ENCODE peak calls at places on chromosomes 4 and X, in seven cellular contexts. O, K, M, A, H, X and F are unnamed samples.

GRCh38 chr4:52837716-52838558 is 24.2 kb upstream of the RASL11B start:
- DNase-seq in O (peak; percentile 66), K (peak; percentile 80), M (no peak), A (peak; percentile 77), H (no peak), X (no peak), F (peak; percentile 93)

GRCh38 chrX:30156009-30156408 is 59.4 kb upstream of the MAGEB2 start:
- DNase-seq in O (no peak), K (no peak), M (no peak), A (no peak), H (no peak), X (no peak), F (no peak)

GRCh38 chr4:122776916-122777315 is 44.4 kb downstream of the BBS12 start:
- DNase-seq in O (no peak), K (no peak), M (no peak), A (no peak), H (no peak), X (no peak), F (no peak)

GRCh38 chr4:156805696-156806095 is 165.9 kb downstream of the PDGFC start:
- DNase-seq in O (no peak), K (no peak), M (no peak), A (no peak), H (no peak), X (no peak), F (peak; percentile 4)

GRCh38 chr4:140609548-140610425 is 41.0 kb upstream of the UCP1 start:
- DNase-seq in O (peak; percentile 55), K (peak; percentile 54), M (no peak), A (no peak), H (no peak), X (peak; percentile 35), F (peak; percentile 51)

GRCh38 chrX:34341258-34341657 is 209.1 kb upstream of the FAM47A start:
- DNase-seq in O (no peak), K (no peak), M (no peak), A (no peak), H (no peak), X (no peak), F (peak; percentile 22)

GRCh38 chr4:165079476-165079875 is 25.8 kb downstream of the TRIM75 start:
- DNase-seq in O (peak; percentile 44), K (no peak), M (no peak), A (no peak), H (no peak), X (no peak), F (no peak)

GRCh38 chr4:39931441-39931901 is 46.2 kb downstream of the PDS5A start:
- DNase-seq in O (no peak), K (no peak), M (no peak), A (no peak), H (no peak), X (no peak), F (no peak)

GRCh38 chr4:88911246-88912212 is 145.5 kb downstream of the FAM13A start:
- DNase-seq in O (no peak), K (no peak), M (no peak), A (no peak), H (no peak), X (no peak), F (no peak)

GRCh38 chr4:3346146-3346545 is 53.3 kb downstream of the RGS12 start:
- DNase-seq in O (peak; percentile 84), K (peak; percentile 85), M (no peak), A (peak; percentile 22), H (no peak), X (peak; percentile 48), F (peak; percentile 76)

GRCh38 chr4:102789317-102789717 is 28.5 kb upstream of the MANBA start:
- DNase-seq in O (peak; percentile 83), K (no peak), M (no peak), A (no peak), H (no peak), X (no peak), F (no peak)

GRCh38 chr4:187668683-187669082 is 326.9 kb upstream of the ZFP42 start:
- DNase-seq in O (peak; percentile 83), K (peak; percentile 84), M (no peak), A (no peak), H (no peak), X (no peak), F (no peak)

GRCh38 chr4:2248821-2249261 is 6.9 kb upstream of the HAUS3 start:
- DNase-seq in O (no peak), K (no peak), M (no peak), A (no peak), H (no peak), X (no peak), F (no peak)

GRCh38 chr4:164937576-164938270 is 39.7 kb downstream of the TRIM61 start:
- DNase-seq in O (peak; percentile 18), K (peak; percentile 13), M (peak; percentile 65), A (no peak), H (no peak), X (no peak), F (peak; percentile 70)

GRCh38 chr4:24915121-24915922 is 2.5 kb upstream of the CCDC149 start:
- DNase-seq in O (no peak), K (no peak), M (peak; percentile 46), A (no peak), H (no peak), X (no peak), F (peak; percentile 52)

GRCh38 chr4:76748649-76749048 is 149.3 kb downstream of the SOWAHB start:
- DNase-seq in O (peak; percentile 41), K (peak; percentile 37), M (no peak), A (no peak), H (no peak), X (no peak), F (peak; percentile 67)

GRCh38 chr4:168882650-168883233 is 127.3 kb downstream of the CBR4 start:
- DNase-seq in O (peak; percentile 75), K (peak; percentile 77), M (no peak), A (peak; percentile 75), H (no peak), X (no peak), F (peak; percentile 30)

GRCh38 chr4:8341691-8342090 is 72.1 kb downstream of the HTRA3 start:
- DNase-seq in O (no peak), K (no peak), M (no peak), A (no peak), H (no peak), X (no peak), F (no peak)

GRCh38 chr4:101762544-101762943 is 28.0 kb upstream of the BANK1 start:
- DNase-seq in O (no peak), K (no peak), M (no peak), A (no peak), H (no peak), X (no peak), F (no peak)

GRCh38 chr4:156673483-156673882 is 298.1 kb downstream of the PDGFC start:
- DNase-seq in O (peak; percentile 16), K (peak; percentile 10), M (no peak), A (peak; percentile 26), H (no peak), X (no peak), F (no peak)

GRCh38 chr4:174591243-174592021 is 69.1 kb upstream of the HPGD start:
- DNase-seq in O (no peak), K (no peak), M (no peak), A (no peak), H (no peak), X (no peak), F (no peak)

GRCh38 chr4:177448850-177449249 is 6.6 kb upstream of the AGA start:
- DNase-seq in O (peak; percentile 77), K (peak; percentile 62), M (no peak), A (no peak), H (no peak), X (no peak), F (no peak)

GRCh38 chr4:11599044-11599443 is 170.3 kb upstream of the HS3ST1 start:
- DNase-seq in O (no peak), K (no peak), M (no peak), A (no peak), H (no peak), X (no peak), F (no peak)

GRCh38 chrX:23952984-23953907 is 45.4 kb downstream of the CXorf58 start:
- DNase-seq in O (no peak), K (no peak), M (peak; percentile 72), A (no peak), H (no peak), X (no peak), F (peak; percentile 76)

GRCh38 chrX:18278448-18278847 is 57.8 kb upstream of the BEND2 start:
- DNase-seq in O (no peak), K (no peak), M (no peak), A (no peak), H (no peak), X (no peak), F (no peak)

GRCh38 chr4:62288803-62289541 is 1088.8 kb downstream of the ADGRL3 start:
- DNase-seq in O (no peak), K (peak; percentile 38), M (no peak), A (no peak), H (no peak), X (peak; percentile 6), F (no peak)
- H3K4ac ChIP-seq in O (no peak overlapping the region), K (no peak overlapping the region), M (no peak overlapping the region), A (no peak overlapping the region), H (no peak overlapping the region), X (no peak overlapping the region), F (no peak overlapping the region)

GRCh38 chrX:7225338-7225737 is 77.4 kb upstream of the PUDP start:
- DNase-seq in O (no peak), K (no peak), M (no peak), A (no peak), H (no peak), X (no peak), F (no peak)
- H3K4ac ChIP-seq in O (no peak overlapping the region), K (no peak overlapping the region), M (no peak overlapping the region), A (no peak overlapping the region), H (no peak overlapping the region), X (no peak overlapping the region), F (no peak overlapping the region)

DNA sequence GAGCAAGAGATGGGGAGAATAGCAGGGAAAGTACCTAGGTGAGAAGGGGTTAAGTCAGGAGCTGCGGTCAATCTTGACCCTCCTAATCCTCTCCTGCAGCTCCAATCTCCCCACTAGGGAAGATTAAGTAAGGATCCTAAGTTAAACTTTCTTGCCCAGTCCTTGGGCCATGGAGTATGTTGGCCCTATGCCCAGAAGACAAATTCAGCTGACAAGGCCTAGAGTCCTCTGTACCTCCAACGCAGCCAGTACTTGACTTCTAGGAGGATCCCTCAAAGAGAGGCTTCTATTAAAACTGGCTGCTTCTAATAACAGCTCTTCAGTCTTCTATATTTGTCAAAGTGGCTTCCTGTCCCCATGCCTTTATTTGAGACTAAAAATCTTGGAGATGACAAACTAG is 1.4 kb downstream of the CLDN2 start:
- DNase-seq in O (no peak), K (no peak), M (no peak), A (no peak), H (no peak), X (no peak), F (no peak)
- H3K4ac ChIP-seq in O (no peak overlapping the region), K (no peak overlapping the region), M (no peak overlapping the region), A (no peak overlapping the region), H (no peak overlapping the region), X (no peak overlapping the region), F (no peak overlapping the region)

GRCh38 chrX:32780109-32780508 is 431.2 kb downstream of the DMD start:
- DNase-seq in O (no peak), K (no peak), M (no peak), A (no peak), H (no peak), X (no peak), F (no peak)
- H3K4ac ChIP-seq in O (no peak overlapping the region), K (no peak overlapping the region), M (no peak overlapping the region), A (no peak overlapping the region), H (no peak overlapping the region), X (no peak overlapping the region), F (no peak overlapping the region)